ENCODE peak calls at places on chromosomes 4 and X, in six cellular contexts. T, D, G, R, H and A are unnamed samples. For H3K36me3, the result is how much of the 10 kb centered on the place peaks cover.

GRCh38 chrX:25028726-25029125 is 13.0 kb upstream of the ARX start:
- DNase-seq in T (no peak), R (peak), D (no peak), H (no peak), G (peak), A (no peak)

GRCh38 chr4:74942251-74942917 is 9.5 kb downstream of the PARM1 start:
- DNase-seq in G (no peak), T (no peak), D (no peak), R (peak), H (no peak), A (no peak)

GRCh38 chr4:61583696-61584095 is 383.6 kb downstream of the ADGRL3 start:
- DNase-seq in H (no peak), D (no peak), R (peak), T (no peak), G (no peak), A (no peak)

GRCh38 chr4:145828802-145829485 is 109.7 kb downstream of the ZNF827 start:
- DNase-seq in R (no peak), H (peak), G (no peak), D (no peak), T (no peak), A (no peak)

GRCh38 chrX:63299596-63299995 is 51.5 kb downstream of the SPIN4 start:
- DNase-seq in D (no peak), T (no peak), G (no peak), H (no peak), R (no peak), A (no peak)

GRCh38 chrX:30065226-30065625 is 150.1 kb upstream of the MAGEB2 start:
- DNase-seq in G (no peak), R (no peak), H (no peak), D (no peak), T (no peak), A (no peak)

GRCh38 chr4:151316645-151317044 is 8.8 kb downstream of the SH3D19 start:
- DNase-seq in D (no peak), G (no peak), H (no peak), R (no peak), T (no peak), A (no peak)

GRCh38 chr4:123952530-123953274 is 556.1 kb downstream of the SPRY1 start:
- DNase-seq in T (no peak), D (no peak), H (no peak), R (no peak), G (peak), A (no peak)

GRCh38 chrX:39907964-39908616 is 189.7 kb downstream of the BCOR start:
- DNase-seq in T (peak), G (peak), D (peak), R (peak), H (no peak), A (no peak)

GRCh38 chrX:40099046-40099968 is 1.5 kb upstream of the BCOR start:
- DNase-seq in D (peak), H (peak), T (peak), G (no peak), R (peak), A (no peak)

GRCh38 chr4:125801373-125801772 is 486.6 kb downstream of the FAT4 start:
- DNase-seq in G (peak), H (no peak), T (no peak), D (no peak), R (no peak), A (no peak)

GRCh38 chr4:15239866-15240265 is 188.0 kb upstream of the C1QTNF7 start:
- DNase-seq in R (no peak), H (no peak), G (peak), T (no peak), D (no peak), A (no peak)

GRCh38 chr4:15655223-15656037 is at the start of gene FBXL5:
- DNase-seq in G (peak), T (peak), H (peak), D (peak), R (peak), A (peak)

GRCh38 chr4:79913581-79913980 is 159.4 kb downstream of the ANTXR2 start:
- DNase-seq in T (no peak), R (no peak), D (peak), H (no peak), G (peak), A (no peak)

GRCh38 chr4:110904435-110905050 is 281.7 kb upstream of the PITX2 start:
- DNase-seq in T (no peak), G (no peak), D (no peak), R (no peak), H (no peak), A (no peak)

GRCh38 chr4:9940041-9940440 is 81.3 kb downstream of the SLC2A9 start:
- DNase-seq in D (no peak), G (no peak), R (no peak), H (no peak), T (no peak), A (no peak)

GRCh38 chr4:37604464-37604863 is 81.7 kb downstream of the RELL1 start:
- DNase-seq in R (peak), T (no peak), H (no peak), G (peak), D (no peak), A (no peak)

GRCh38 chr4:98903561-98903960 is 25.4 kb downstream of the EIF4E start:
- DNase-seq in G (no peak), D (no peak), R (no peak), H (no peak), T (no peak), A (no peak)

GRCh38 chrX:68146054-68146453 is 287.2 kb downstream of the OPHN1 start:
- DNase-seq in T (no peak), G (peak), R (peak), D (peak), H (peak), A (no peak)

GRCh38 chrX:150566734-150567182 is 1.7 kb upstream of the MTM1 start:
- DNase-seq in G (no peak), T (no peak), D (no peak), R (no peak), H (no peak), A (no peak)

GRCh38 chrX:46311581-46312120 is 233.6 kb downstream of the ZNF674 start:
- DNase-seq in R (no peak), T (no peak), D (no peak), H (no peak), G (no peak), A (no peak)

GRCh38 chrX:9241427-9241826 is 207.5 kb upstream of the FAM9B start:
- DNase-seq in G (no peak), H (no peak), T (no peak), R (peak), D (no peak), A (no peak)

GRCh38 chrX:2608638-2609430 is 82.3 kb upstream of the CD99 start:
- DNase-seq in D (peak), H (peak), T (peak), G (peak), R (peak), A (peak)

GRCh38 chr4:57430706-57431105 is 320.5 kb upstream of the IGFBP7 start:
- DNase-seq in D (no peak), T (no peak), H (no peak), G (no peak), R (no peak), A (no peak)

GRCh38 chrX:41518127-41518840 is 71.1 kb downstream of the NYX start:
- DNase-seq in R (no peak), T (no peak), G (no peak), H (no peak), D (no peak), A (no peak)

GRCh38 chrX:141221611-141222010 is 20.7 kb downstream of the SPANXC start:
- DNase-seq in G (no peak), T (no peak), H (no peak), R (no peak), D (no peak), A (no peak)

GRCh38 chr4:30867427-30867826 is 147.3 kb downstream of the PCDH7 start:
- DNase-seq in H (no peak), G (no peak), T (no peak), D (no peak), R (peak), A (no peak)

GRCh38 chrX:37509349-37509748 is 62.1 kb upstream of the LANCL3 start:
- DNase-seq in D (peak), T (no peak), G (peak), R (no peak), H (peak), A (no peak)

GRCh38 chrX:150547511-150548115 is 20.8 kb upstream of the MTM1 start:
- DNase-seq in H (peak), R (peak), D (peak), G (peak), T (peak), A (no peak)

GRCh38 chr4:54852602-54853001 is 194.8 kb downstream of the KIT start:
- DNase-seq in D (no peak), H (no peak), G (no peak), R (no peak), T (no peak), A (no peak)

GRCh38 chr4:150181536-150181935 is 103.3 kb downstream of the DCLK2 start:
- DNase-seq in D (no peak), G (peak), T (no peak), R (no peak), H (peak), A (no peak)

GRCh38 chrX:15790766-15791380 is 589 bp downstream of the ZRSR2 start:
- DNase-seq in H (no peak), G (peak), R (no peak), D (peak), T (no peak), A (no peak)

GRCh38 chr4:20264688-20265087 is 13.0 kb downstream of the SLIT2 start:
- DNase-seq in T (no peak), G (no peak), D (no peak), R (peak), H (no peak), A (no peak)

GRCh38 chr4:20265726-20266125 is 14.0 kb downstream of the SLIT2 start:
- DNase-seq in R (peak), T (no peak), G (no peak), D (no peak), H (no peak), A (no peak)

GRCh38 chr4:20262221-20262620 is 10.5 kb downstream of the SLIT2 start:
- DNase-seq in T (no peak), H (no peak), G (no peak), D (no peak), R (peak), A (no peak)

GRCh38 chr4:20268028-20268427 is 16.3 kb downstream of the SLIT2 start:
- DNase-seq in H (no peak), R (no peak), T (no peak), D (no peak), G (no peak), A (no peak)

DNA sequence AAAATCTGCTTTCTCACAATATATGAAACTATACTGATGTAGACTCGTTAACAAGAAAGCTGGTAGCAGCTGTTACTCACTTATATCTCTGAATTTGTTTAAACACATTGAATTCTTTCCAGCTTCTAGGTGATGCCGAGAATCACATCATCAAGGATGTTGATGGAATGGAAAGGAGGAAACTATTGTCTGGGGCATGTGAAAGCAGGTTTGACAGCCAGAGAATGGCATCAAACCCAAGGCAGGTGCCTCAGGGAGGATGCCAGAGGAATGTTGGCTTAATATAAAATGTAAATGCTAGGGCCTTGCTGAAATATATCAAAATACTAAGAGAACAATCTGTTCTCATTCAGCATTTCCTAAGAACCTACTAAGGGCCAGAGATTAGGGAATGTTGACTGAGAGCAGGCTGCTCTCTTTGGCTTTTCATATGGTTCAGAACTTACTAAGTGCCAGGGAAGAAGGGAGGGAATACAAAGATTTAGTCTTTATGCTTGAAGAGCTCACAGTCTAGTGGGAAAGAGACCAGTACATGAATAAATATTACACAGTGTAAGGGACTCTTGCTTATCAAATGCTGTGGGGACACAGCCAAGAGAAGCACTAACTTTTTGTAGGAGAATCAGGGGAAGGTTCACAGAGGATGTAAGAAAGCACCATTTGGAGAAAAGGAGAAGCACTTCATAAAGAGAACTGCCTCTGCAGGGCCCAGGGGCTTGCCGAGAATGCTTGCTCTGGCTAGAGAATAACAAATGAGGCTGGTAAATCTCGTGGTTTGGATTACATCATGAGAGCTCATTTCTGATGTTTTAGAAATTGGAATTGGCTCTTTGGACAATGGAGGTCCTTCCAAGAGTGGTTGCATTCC is 14.7 kb downstream of the SLIT2 start:
- DNase-seq in R (no peak), D (no peak), G (peak), T (no peak), H (no peak), A (no peak)
- H3K27ac ChIP-seq in R (no peak), D (no peak), G (no peak), T (no peak), H (no peak), A (no peak)

GRCh38 chrX:53616921-53617320 is 69.6 kb downstream of the HUWE1 start:
- DNase-seq in T (no peak), D (no peak), G (no peak), R (no peak), H (no peak), A (no peak)
- H3K36me3 ChIP-seq in T (under half), D (under half), G (under half), R (under half), H (under half), A (half or more)

GRCh38 chr4:76219299-76220055 is 5.9 kb upstream of the SCARB2 start:
- DNase-seq in T (peak), D (no peak), R (peak), H (no peak), G (peak), A (no peak)
- H3K27ac ChIP-seq in T (no peak), D (no peak), R (no peak), H (no peak), G (no peak), A (no peak)

GRCh38 chr4:182893490-182893889 is 23.7 kb downstream of the DCTD start:
- DNase-seq in D (no peak), H (no peak), R (no peak), T (no peak), G (no peak), A (no peak)
- H3K36me3 ChIP-seq in D (under half), H (under half), R (under half), T (under half), G (under half), A (half or more)

GRCh38 chr4:76377481-76377901 is 43.5 kb downstream of the CCDC158 start:
- DNase-seq in T (no peak), D (peak), H (no peak), G (no peak), R (no peak), A (no peak)
- H3K27ac ChIP-seq in T (no peak), D (peak), H (no peak), G (no peak), R (no peak), A (no peak)